ENCODE peak calls at places on chromosomes 4 and X, in nine cellular contexts. One of them, this sample, is unnamed.

GRCh38 chrX:38004046-38004445 is 2.3 kb upstream of the SYTL5 start:
- DNase-seq in EL: no peak
- DNase-seq in D341Med: no peak
- DNase-seq in SHP77 treated with DMSO at 0.1 percent for 48 hours: no peak
- DNase-seq in T-helper 9 cell: no peak
- DNase-seq in RPMI7951: no peak
- DNase-seq in GM20000: no peak
- DNase-seq in mucosa of descending colon: no peak
- DNase-seq in NCI-H1105: no peak
- DNase-seq in this sample: no peak

GRCh38 chr4:169253904-169254303 is 16.9 kb downstream of the SH3RF1 start:
- DNase-seq in EL: peak
- DNase-seq in D341Med: no peak
- DNase-seq in SHP77 treated with DMSO at 0.1 percent for 48 hours: no peak
- DNase-seq in T-helper 9 cell: no peak
- DNase-seq in RPMI7951: peak
- DNase-seq in GM20000: no peak
- DNase-seq in mucosa of descending colon: no peak
- DNase-seq in NCI-H1105: no peak
- DNase-seq in this sample: peak

GRCh38 chrX:84340981-84341380 is 153.0 kb upstream of the RPS6KA6 start:
- DNase-seq in EL: peak
- DNase-seq in D341Med: no peak
- DNase-seq in SHP77 treated with DMSO at 0.1 percent for 48 hours: no peak
- DNase-seq in T-helper 9 cell: no peak
- DNase-seq in RPMI7951: peak
- DNase-seq in GM20000: no peak
- DNase-seq in mucosa of descending colon: no peak
- DNase-seq in NCI-H1105: no peak
- DNase-seq in this sample: no peak

GRCh38 chr4:121829511-121829910 is 5.8 kb upstream of the CCNA2 start:
- DNase-seq in EL: peak
- DNase-seq in D341Med: no peak
- DNase-seq in SHP77 treated with DMSO at 0.1 percent for 48 hours: no peak
- DNase-seq in T-helper 9 cell: no peak
- DNase-seq in RPMI7951: no peak
- DNase-seq in GM20000: no peak
- DNase-seq in mucosa of descending colon: no peak
- DNase-seq in NCI-H1105: no peak
- DNase-seq in this sample: no peak

GRCh38 chr4:150852237-150852636 is 162.8 kb downstream of the LRBA start:
- DNase-seq in EL: peak
- DNase-seq in D341Med: no peak
- DNase-seq in SHP77 treated with DMSO at 0.1 percent for 48 hours: no peak
- DNase-seq in T-helper 9 cell: no peak
- DNase-seq in RPMI7951: no peak
- DNase-seq in GM20000: no peak
- DNase-seq in mucosa of descending colon: no peak
- DNase-seq in NCI-H1105: no peak
- DNase-seq in this sample: no peak

GRCh38 chr4:3145251-3145908 is 70.9 kb downstream of the HTT start:
- DNase-seq in EL: peak
- DNase-seq in D341Med: no peak
- DNase-seq in SHP77 treated with DMSO at 0.1 percent for 48 hours: no peak
- DNase-seq in T-helper 9 cell: no peak
- DNase-seq in RPMI7951: no peak
- DNase-seq in GM20000: no peak
- DNase-seq in mucosa of descending colon: no peak
- DNase-seq in NCI-H1105: no peak
- DNase-seq in this sample: peak

GRCh38 chr4:154719087-154719486 is 24.7 kb upstream of the LRAT start:
- DNase-seq in EL: peak
- DNase-seq in D341Med: no peak
- DNase-seq in SHP77 treated with DMSO at 0.1 percent for 48 hours: no peak
- DNase-seq in T-helper 9 cell: no peak
- DNase-seq in RPMI7951: peak
- DNase-seq in GM20000: no peak
- DNase-seq in mucosa of descending colon: no peak
- DNase-seq in NCI-H1105: no peak
- DNase-seq in this sample: no peak

GRCh38 chrX:18422325-18422724 is 3.1 kb upstream of the CDKL5 start:
- DNase-seq in EL: peak
- DNase-seq in D341Med: no peak
- DNase-seq in SHP77 treated with DMSO at 0.1 percent for 48 hours: no peak
- DNase-seq in T-helper 9 cell: no peak
- DNase-seq in RPMI7951: peak
- DNase-seq in GM20000: no peak
- DNase-seq in mucosa of descending colon: no peak
- DNase-seq in NCI-H1105: no peak
- DNase-seq in this sample: no peak

GRCh38 chr4:131337956-131338355 is 1811.1 kb upstream of the PCDH10 start:
- DNase-seq in EL: no peak
- DNase-seq in D341Med: no peak
- DNase-seq in SHP77 treated with DMSO at 0.1 percent for 48 hours: no peak
- DNase-seq in T-helper 9 cell: no peak
- DNase-seq in RPMI7951: no peak
- DNase-seq in GM20000: no peak
- DNase-seq in mucosa of descending colon: no peak
- DNase-seq in NCI-H1105: no peak
- DNase-seq in this sample: peak

GRCh38 chr4:26069218-26069617 is 155.2 kb downstream of the SMIM20 start:
- DNase-seq in EL: peak
- DNase-seq in D341Med: peak
- DNase-seq in SHP77 treated with DMSO at 0.1 percent for 48 hours: no peak
- DNase-seq in T-helper 9 cell: no peak
- DNase-seq in RPMI7951: peak
- DNase-seq in GM20000: peak
- DNase-seq in mucosa of descending colon: no peak
- DNase-seq in NCI-H1105: no peak
- DNase-seq in this sample: peak

This sample was measured in NCI-H524.